ENCODE peak calls at places on chromosomes 3 and 15, in six cellular contexts. I is IMR-90, F is body of pancreas, U is tibial artery, S is cardiac fibroblast, L is AG09309. E is an unnamed sample.

GRCh38 chr15:85485956-85486567 is 105.7 kb downstream of the AKAP13 start:
- DNase-seq in S (peak; percentile 88), L (peak; percentile 46), I (peak; percentile 81), F (peak; percentile 78), U (no peak), E (peak; percentile 47)

GRCh38 chr3:194298331-194299227 is 52.5 kb downstream of the CPN2 start:
- DNase-seq in F (no peak), U (peak; percentile 56), L (no peak), S (no peak), I (no peak), E (no peak)

GRCh38 chr3:155912574-155913190 is 42.2 kb downstream of the GMPS start:
- DNase-seq in I (peak; percentile 39), U (no peak), F (no peak), S (peak; percentile 39), L (no peak), E (no peak)

GRCh38 chr15:57924536-57924935 is 141.0 kb downstream of the ALDH1A2 start:
- DNase-seq in F (no peak), L (no peak), U (no peak), S (no peak), I (no peak), E (no peak)

GRCh38 chr3:20071182-20071581 is 30.9 kb downstream of the KAT2B start:
- DNase-seq in I (no peak), F (no peak), L (no peak), U (no peak), S (no peak), E (no peak)

GRCh38 chr3:102178817-102179216 is 256.0 kb upstream of the ZPLD1 start:
- DNase-seq in S (peak; percentile 40), L (no peak), U (no peak), I (no peak), F (no peak), E (no peak)

GRCh38 chr3:113436794-113437193 is 4.5 kb downstream of the CFAP44 start:
- DNase-seq in F (no peak), I (peak; percentile 86), S (peak; percentile 72), U (no peak), L (peak; percentile 29), E (no peak)

GRCh38 chr3:42024578-42025387 is 62.9 kb upstream of the ULK4 start:
- DNase-seq in F (no peak), I (no peak), L (no peak), U (no peak), S (peak; percentile 25), E (no peak)

GRCh38 chr3:112561085-112561692 is 573 bp downstream of the ATG3 start:
- DNase-seq in U (peak; percentile 82), L (peak; percentile 33), I (peak; percentile 87), S (peak; percentile 90), F (peak; percentile 67), E (peak; percentile 31)

GRCh38 chr3:127556565-127556964 is 34.0 kb downstream of the TPRA1 start:
- DNase-seq in L (no peak), F (no peak), S (no peak), I (no peak), U (no peak), E (no peak)

GRCh38 chr15:37695719-37696118 is 238.7 kb upstream of the TMCO5A start:
- DNase-seq in F (no peak), S (peak; percentile 26), I (peak; percentile 35), L (no peak), U (no peak), E (no peak)

GRCh38 chr3:124826703-124827102 is 60.5 kb downstream of the ITGB5 start:
- DNase-seq in S (peak; percentile 79), F (no peak), L (peak; percentile 56), U (no peak), I (peak; percentile 93), E (no peak)

GRCh38 chr3:15354485-15354884 is 22.1 kb upstream of the SH3BP5 start:
- DNase-seq in U (no peak), L (no peak), S (no peak), I (no peak), F (no peak), E (no peak)

GRCh38 chr3:136197159-136197715 is 1.1 kb upstream of the MSL2 start:
- DNase-seq in I (no peak), L (no peak), S (no peak), U (no peak), F (no peak), E (no peak)

GRCh38 chr3:54535619-54536018 is 392.2 kb downstream of the LRTM1 start:
- DNase-seq in U (no peak), L (no peak), F (no peak), S (no peak), I (no peak), E (no peak)

GRCh38 chr15:39127151-39127815 is 453.6 kb upstream of the THBS1 start:
- DNase-seq in U (no peak), I (no peak), S (peak; percentile 64), L (no peak), F (no peak), E (no peak)

GRCh38 chr3:194285024-194285858 is 65.9 kb downstream of the CPN2 start:
- DNase-seq in F (no peak), L (no peak), S (peak; percentile 66), I (peak; percentile 64), U (peak; percentile 44), E (peak; percentile 17)

GRCh38 chr15:63449711-63450110 is 54.7 kb upstream of the USP3 start:
- DNase-seq in I (no peak), S (no peak), F (no peak), U (peak; percentile 19), L (no peak), E (no peak)

GRCh38 chr15:99671926-99672701 is 61.1 kb downstream of the LYSMD4 start:
- DNase-seq in U (no peak), S (no peak), I (no peak), F (no peak), L (no peak), E (no peak)

GRCh38 chr3:146200461-146201220 is 39.7 kb upstream of the PLOD2 start:
- DNase-seq in U (no peak), F (no peak), I (no peak), S (no peak), L (no peak), E (no peak)

GRCh38 chr15:59439571-59439970 is 1.6 kb downstream of the FAM81A start:
- DNase-seq in I (no peak), F (no peak), S (no peak), L (no peak), U (no peak), E (no peak)

GRCh38 chr15:23857028-23857641 is 170.0 kb upstream of the NDN start:
- DNase-seq in S (peak; percentile 7), I (peak; percentile 22), U (no peak), F (peak; percentile 40), L (no peak), E (no peak)

GRCh38 chr15:35161694-35162093 is 76.6 kb upstream of the NANOGP8 start:
- DNase-seq in F (no peak), L (no peak), U (no peak), I (no peak), S (no peak), E (no peak)

GRCh38 chr3:43727930-43728329 is 37.2 kb downstream of the ABHD5 start:
- DNase-seq in I (peak; percentile 53), F (no peak), S (peak; percentile 89), L (no peak), U (no peak), E (no peak)

GRCh38 chr15:98660055-98660454 is 11.7 kb downstream of the IGF1R start:
- DNase-seq in U (no peak), L (no peak), I (no peak), F (no peak), S (no peak), E (no peak)

GRCh38 chr3:51686512-51687215 is 15.6 kb downstream of the TEX264 start:
- DNase-seq in F (peak; percentile 34), I (peak; percentile 8), U (no peak), S (peak; percentile 76), L (no peak), E (no peak)

GRCh38 chr3:125051715-125052581 is 3.8 kb downstream of the HEG1 start:
- DNase-seq in F (no peak), I (peak; percentile 91), U (peak; percentile 81), S (peak; percentile 97), L (peak; percentile 64), E (no peak)

GRCh38 chr3:149460123-149460522 is 14.4 kb upstream of the TM4SF4 start:
- DNase-seq in I (no peak), F (peak; percentile 60), S (no peak), L (no peak), U (peak; percentile 87), E (no peak)

GRCh38 chr3:38528457-38528856 is 32.3 kb downstream of the EXOG start:
- DNase-seq in U (no peak), I (no peak), S (no peak), L (no peak), F (no peak), E (no peak)

GRCh38 chr15:52790166-52790708 is at the start of gene ONECUT1:
- DNase-seq in U (no peak), S (peak; percentile 33), F (peak; percentile 87), I (peak; percentile 2), L (no peak), E (no peak)

GRCh38 chr15:58115692-58116091 is 22.5 kb upstream of the AQP9 start:
- DNase-seq in F (no peak), L (no peak), I (no peak), U (no peak), S (peak; percentile 37), E (no peak)

GRCh38 chr15:47820780-47821319 is 103.5 kb downstream of the SEMA6D start:
- DNase-seq in F (no peak), I (peak; percentile 85), S (peak; percentile 82), L (no peak), U (no peak), E (no peak)

GRCh38 chr3:133426721-133427120 is 26.9 kb downstream of the BFSP2 start:
- DNase-seq in U (no peak), I (peak; percentile 86), F (no peak), L (peak; percentile 52), S (peak; percentile 85), E (no peak)

GRCh38 chr15:88269371-88270062 is 13.0 kb upstream of the NTRK3 start:
- DNase-seq in S (no peak), L (no peak), U (no peak), I (no peak), F (no peak), E (no peak)

GRCh38 chr15:79163395-79163794 is 72.8 kb upstream of the RASGRF1 start:
- DNase-seq in S (no peak), F (no peak), L (no peak), I (no peak), U (no peak), E (no peak)

GRCh38 chr3:18872466-18872865 is 275.8 kb upstream of the KCNH8 start:
- DNase-seq in L (no peak), I (no peak), U (no peak), F (no peak), S (no peak), E (no peak)
- TF ChIP-seq CTCF in L (no peak), I (no peak), U (no peak), F (no peak), S (no peak), E (no peak)

GRCh38 chr15:72272997-72273352 is 621 bp upstream of the PARP6 start:
- DNase-seq in S (no peak), U (no peak), F (no peak), L (no peak), I (no peak), E (no peak)
- TF ChIP-seq CTCF in S (no peak), U (no peak), F (no peak), L (no peak), I (no peak), E (no peak)

GRCh38 chr15:43483306-43484128 is 9.4 kb downstream of the TP53BP1 start:
- DNase-seq in I (no peak), U (no peak), F (no peak), S (peak; percentile 56), L (no peak), E (no peak)
- TF ChIP-seq CTCF in I (peak; percentile 33), U (peak; percentile 16), F (peak; percentile 25), S (peak; percentile 38), L (peak; percentile 40), E (no peak)

GRCh38 chr3:173045770-173046382 is 95.2 kb downstream of the SPATA16 start:
- DNase-seq in L (no peak), F (no peak), S (peak; percentile 41), U (no peak), I (no peak), E (no peak)
- TF ChIP-seq CTCF in L (peak; percentile 21), F (peak; percentile 25), S (peak; percentile 19), U (no peak), I (peak; percentile 43), E (no peak)

E was measured in omental fat pad.